ENCODE peak calls at places on chromosomes 1 and 21, in eight cellular contexts. G is WTC11, D is K562, T is tibial artery, H is prostate gland, S is brain microvascular endothelial cell, U is heart left ventricle, O is neural crest cell. L is an unnamed sample.

GRCh38 chr1:66242646-66243547 is 291.1 kb upstream of the SGIP1 start:
- DNase-seq in G (peak), D (peak), T (peak), H (peak), S (peak), U (peak), O (peak), L (peak)

GRCh38 chr1:75233302-75233929 is 99.2 kb downstream of the LHX8 start:
- DNase-seq in G (no peak), D (peak), T (no peak), H (no peak), S (peak), U (no peak), O (no peak), L (no peak)

GRCh38 chr21:16420086-16420724 is 690.4 kb downstream of the USP25 start:
- DNase-seq in G (no peak), D (no peak), T (peak), H (peak), S (peak), U (peak), O (no peak), L (no peak)

GRCh38 chr1:65949230-65949626 is 156.5 kb downstream of the PDE4B start:
- DNase-seq in G (no peak), D (no peak), T (no peak), H (no peak), S (no peak), U (no peak), O (no peak), L (no peak)

GRCh38 chr1:182169203-182169602 is 107.7 kb upstream of the ZNF648 start:
- DNase-seq in G (no peak), D (no peak), T (peak), H (no peak), S (no peak), U (peak), O (no peak), L (no peak)

GRCh38 chr1:237187854-237188253 is 145.9 kb downstream of the RYR2 start:
- DNase-seq in G (no peak), D (no peak), T (no peak), H (no peak), S (no peak), U (no peak), O (no peak), L (no peak)

GRCh38 chr21:44648557-44649311 is 2.5 kb downstream of the KRTAP10-11 start:
- DNase-seq in G (no peak), D (no peak), T (no peak), H (no peak), S (no peak), U (no peak), O (no peak), L (no peak)

GRCh38 chr1:232317336-232317735 is 312.6 kb downstream of the SIPA1L2 start:
- DNase-seq in G (no peak), D (no peak), T (no peak), H (no peak), S (no peak), U (no peak), O (no peak), L (no peak)

GRCh38 chr1:1419363-1419811 is 1.7 kb downstream of the ANKRD65 start:
- DNase-seq in G (no peak), D (no peak), T (no peak), H (no peak), S (no peak), U (no peak), O (no peak), L (no peak)

GRCh38 chr21:44455524-44456206 is 355 bp downstream of the LRRC3 start:
- DNase-seq in G (peak), D (peak), T (no peak), H (peak), S (no peak), U (no peak), O (peak), L (no peak)

GRCh38 chr1:84731519-84731918 is 41.3 kb upstream of the SSX2IP start:
- DNase-seq in G (no peak), D (no peak), T (no peak), H (no peak), S (no peak), U (no peak), O (no peak), L (no peak)

GRCh38 chr21:27740084-27740483 is 773.2 kb upstream of the ADAMTS5 start:
- DNase-seq in G (no peak), D (no peak), T (no peak), H (peak), S (no peak), U (no peak), O (no peak), L (no peak)

DNA sequence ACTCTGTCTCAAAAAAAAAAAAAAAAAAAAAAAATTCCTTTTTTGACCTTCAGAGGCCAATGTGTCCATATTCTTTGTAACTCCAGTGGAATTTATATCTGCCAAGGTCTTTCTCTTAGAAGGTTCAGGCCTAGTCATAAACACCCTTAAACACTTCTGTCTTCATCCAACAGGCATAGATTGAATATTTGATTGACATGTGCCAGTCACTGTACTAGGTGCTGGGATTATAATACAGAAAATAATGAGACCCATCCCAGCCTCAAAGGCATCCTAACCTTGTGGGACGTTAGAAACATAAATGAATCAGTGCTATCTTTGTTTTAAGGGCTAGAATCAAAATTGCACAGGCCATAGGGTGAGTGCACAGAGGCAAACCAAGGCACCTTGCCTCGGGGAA is 62.9 kb upstream of the SERBP1 start:
- DNase-seq in G (no peak), D (no peak), T (no peak), H (no peak), S (no peak), U (no peak), O (no peak), L (no peak)
- TF ChIP-seq CTCF in G (no peak), D (no peak), T (no peak), H (no peak), S (no peak), U (no peak), O (no peak), L (no peak)

DNA sequence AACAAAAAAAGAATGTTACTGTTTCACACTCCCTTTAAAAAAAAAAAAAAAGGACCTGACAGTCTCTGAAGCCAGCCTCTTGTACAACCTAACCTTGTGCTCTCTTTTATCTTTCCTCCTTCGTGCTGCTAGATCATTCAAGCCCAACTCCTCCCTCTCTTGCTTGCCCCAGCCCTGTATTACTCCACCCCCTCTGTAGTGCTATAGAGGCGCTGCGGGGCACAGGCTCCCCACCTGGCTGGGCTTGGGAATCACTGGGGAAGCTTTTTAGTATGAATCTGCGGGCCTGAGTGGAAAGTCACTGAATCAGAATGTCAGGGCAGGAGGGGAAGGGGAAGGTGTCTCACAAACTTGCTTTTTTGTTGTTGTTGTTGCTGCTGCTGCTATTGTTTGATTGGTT is 383.7 kb upstream of the CAMK1G start:
- DNase-seq in G (peak), D (no peak), T (no peak), H (no peak), S (no peak), U (no peak), O (no peak), L (no peak)
- TF ChIP-seq CTCF in G (no peak), D (no peak), T (no peak), H (no peak), S (no peak), U (no peak), O (peak), L (no peak)

GRCh38 chr1:166785987-166786386 is 53.3 kb upstream of the POGK start:
- DNase-seq in G (no peak), D (no peak), T (no peak), H (no peak), S (no peak), U (no peak), O (no peak), L (no peak)
- TF ChIP-seq CTCF in G (no peak), D (peak), T (no peak), H (no peak), S (no peak), U (no peak), O (no peak), L (no peak)

DNA sequence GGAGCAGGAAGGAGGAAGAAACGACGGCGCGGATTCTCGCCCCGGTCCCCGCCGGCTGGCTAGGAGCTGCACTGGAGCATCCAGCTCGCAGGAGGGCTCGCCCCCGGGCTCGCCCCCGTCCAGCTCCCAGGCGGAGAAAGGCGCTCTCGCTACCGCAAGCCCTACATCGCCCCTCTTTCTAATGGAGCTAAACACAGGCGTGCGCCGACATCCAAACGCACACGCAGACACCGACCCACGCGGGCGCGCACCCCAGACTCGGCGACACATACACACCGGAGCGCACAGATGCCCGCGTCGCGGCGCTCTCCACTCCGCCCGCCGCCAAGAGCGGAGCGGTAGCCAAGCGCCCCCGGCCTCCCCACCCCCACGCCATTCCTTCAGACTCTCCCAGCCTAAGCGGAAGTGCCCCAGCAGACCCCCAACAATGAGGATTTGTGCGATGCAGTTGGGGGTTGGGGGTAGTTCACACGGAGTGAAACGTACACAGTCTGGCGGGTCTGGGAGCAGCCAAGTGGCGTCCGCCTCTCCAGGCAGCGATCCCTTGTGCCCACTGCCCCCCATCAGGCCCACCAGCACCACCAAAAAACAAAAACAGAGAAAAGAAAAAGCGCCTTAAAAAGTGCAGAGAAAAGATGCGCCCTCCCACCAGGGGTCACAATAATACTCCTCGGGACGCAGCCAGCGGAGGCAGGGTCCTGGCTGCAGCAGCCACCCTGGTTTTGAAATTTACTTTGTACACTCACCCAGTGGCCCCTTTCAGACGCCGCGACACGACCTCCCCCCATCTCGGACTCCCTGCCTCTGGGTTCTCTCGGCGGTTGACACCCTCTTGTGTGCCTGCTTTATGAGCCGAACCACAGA is 1.4 kb downstream of the DAB1 start:
- DNase-seq in G (peak), D (no peak), T (no peak), H (no peak), S (peak), U (peak), O (peak), L (no peak)
- TF ChIP-seq CTCF in G (no peak), D (no peak), T (no peak), H (no peak), S (peak), U (no peak), O (peak), L (no peak)

L was measured in activated B cell treated with CpG ODN at 0.5 μM for 24 hours.